ENCODE peak calls at places on chromosome 19, in four cellular contexts. M is aorta, D is mesendoderm, X is lower lobe of right lung. A is an unnamed sample. For H3K4me1, the result is how much of the 10 kb centered on the place peaks cover.

GRCh38 chr19:29687897-29688728 is 22.9 kb downstream of the PLEKHF1 start:
- DNase-seq in M (no peak), D (no peak), X (no peak), A (no peak)

GRCh38 chr19:57437931-57438330 is 2.8 kb downstream of the ZNF749 start:
- DNase-seq in M (no peak), D (no peak), X (no peak), A (no peak)

GRCh38 chr19:55619264-55619663 is 5.1 kb downstream of the ZNF784 start:
- DNase-seq in M (no peak), D (no peak), X (no peak), A (no peak)

GRCh38 chr19:8505680-8506401 is 3.4 kb upstream of the PRAM1 start:
- DNase-seq in M (peak), D (peak), X (peak), A (peak)

GRCh38 chr19:14418743-14419037 is 451 bp downstream of the DDX39A start:
- DNase-seq in M (no peak), D (no peak), X (no peak), A (no peak)

GRCh38 chr19:12924621-12925310 is 5.7 kb upstream of the SYCE2 start:
- DNase-seq in M (no peak), D (no peak), X (no peak), A (no peak)

GRCh38 chr19:19485998-19486290 is 29.4 kb downstream of the TSSK6 start:
- DNase-seq in M (no peak), D (no peak), X (no peak), A (no peak)

GRCh38 chr19:29896790-29897189 is 45.2 kb upstream of the URI1 start:
- DNase-seq in M (no peak), D (no peak), X (no peak), A (no peak)

GRCh38 chr19:33393286-33394005 is 19.9 kb downstream of the CEBPG start:
- DNase-seq in M (peak), D (no peak), X (peak), A (no peak)

GRCh38 chr19:2099054-2099501 is 2.4 kb downstream of the IZUMO4 start:
- DNase-seq in M (no peak), D (no peak), X (no peak), A (no peak)

GRCh38 chr19:2101417-2102335 is 5.0 kb downstream of the IZUMO4 start:
- DNase-seq in M (no peak), D (no peak), X (no peak), A (no peak)

GRCh38 chr19:2100719-2101061 is 4.0 kb downstream of the IZUMO4 start:
- DNase-seq in M (no peak), D (no peak), X (no peak), A (no peak)

GRCh38 chr19:2097330-2098327 is 914 bp downstream of the IZUMO4 start:
- DNase-seq in M (peak), D (no peak), X (no peak), A (no peak)

DNA sequence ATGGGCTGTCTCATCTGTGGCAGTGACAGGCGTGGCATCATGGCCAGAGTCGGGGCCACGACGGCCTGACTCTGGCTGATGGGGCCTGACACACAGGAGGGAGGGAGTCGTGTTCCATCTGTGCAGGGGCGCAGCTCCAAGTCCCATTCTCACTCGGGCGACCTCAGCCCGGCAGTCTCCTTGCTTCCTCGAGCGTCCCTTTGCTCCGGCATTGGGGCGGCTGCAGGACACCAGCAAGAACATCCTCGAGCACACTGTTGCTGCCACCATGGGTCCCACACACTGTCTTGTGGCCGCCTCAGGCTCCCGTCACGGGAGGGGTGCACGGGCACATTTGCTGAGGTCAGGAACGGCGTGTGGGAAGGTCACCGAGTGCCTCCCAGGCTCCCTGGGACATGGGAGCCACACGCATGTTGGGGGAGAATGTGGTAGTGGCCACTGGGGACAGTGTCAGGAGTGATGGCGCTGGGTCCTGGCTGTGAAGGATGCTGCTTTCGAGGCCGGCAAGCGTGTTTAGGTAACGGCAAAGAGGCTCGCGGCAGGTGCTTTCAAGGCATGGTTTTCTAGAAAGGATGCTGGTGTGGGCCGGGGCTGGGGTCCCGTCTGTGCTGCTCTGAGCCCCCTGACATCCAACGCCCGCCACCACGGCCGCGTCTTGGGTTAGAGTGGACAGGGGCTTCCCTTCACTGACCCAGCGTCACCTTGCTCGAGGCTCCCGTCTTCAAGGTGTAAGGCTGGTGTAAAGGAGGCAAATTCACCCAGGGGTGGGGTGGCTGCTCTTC is 3.4 kb downstream of the IZUMO4 start:
- DNase-seq in M (no peak), D (no peak), X (no peak), A (no peak)
- H3K4me3 ChIP-seq in M (no peak), D (no peak), X (no peak), A (no peak)

DNA sequence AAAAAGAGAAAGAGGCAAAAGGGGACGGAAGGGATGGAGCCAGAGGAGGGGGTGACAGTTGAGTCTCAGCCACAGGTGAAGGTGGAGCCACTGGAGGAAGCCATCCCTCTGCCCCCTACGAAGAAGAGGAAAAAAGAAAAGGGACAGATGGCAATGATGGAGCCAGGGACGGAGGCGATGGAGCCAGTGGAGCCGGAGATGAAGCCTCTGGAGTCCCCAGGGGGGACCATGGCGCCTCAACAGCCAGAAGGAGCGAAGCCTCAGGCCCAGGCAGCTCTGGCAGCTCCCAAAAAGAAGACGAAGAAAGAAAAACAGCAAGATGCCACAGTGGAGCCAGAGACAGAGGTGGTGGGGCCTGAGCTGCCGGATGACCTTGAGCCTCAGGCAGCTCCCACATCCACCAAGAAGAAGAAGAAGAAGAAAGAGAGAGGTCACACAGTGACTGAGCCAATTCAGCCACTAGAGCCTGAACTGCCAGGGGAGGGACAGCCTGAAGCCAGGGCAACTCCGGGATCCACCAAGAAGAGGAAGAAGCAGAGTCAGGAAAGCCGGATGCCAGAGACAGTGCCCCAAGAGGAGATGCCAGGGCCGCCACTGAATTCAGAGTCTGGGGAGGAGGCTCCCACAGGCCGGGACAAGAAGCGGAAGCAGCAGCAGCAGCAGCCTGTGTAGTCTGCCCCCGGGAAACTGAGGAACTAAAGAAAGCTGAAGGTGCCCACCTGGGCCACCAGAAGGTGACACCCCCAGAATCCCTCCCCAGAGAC is 2.6 kb downstream of the POLR1G start:
- DNase-seq in M (no peak), D (no peak), X (no peak), A (no peak)
- H3K4me1 ChIP-seq in M (under half), D (under half), X (under half), A (under half)

DNA sequence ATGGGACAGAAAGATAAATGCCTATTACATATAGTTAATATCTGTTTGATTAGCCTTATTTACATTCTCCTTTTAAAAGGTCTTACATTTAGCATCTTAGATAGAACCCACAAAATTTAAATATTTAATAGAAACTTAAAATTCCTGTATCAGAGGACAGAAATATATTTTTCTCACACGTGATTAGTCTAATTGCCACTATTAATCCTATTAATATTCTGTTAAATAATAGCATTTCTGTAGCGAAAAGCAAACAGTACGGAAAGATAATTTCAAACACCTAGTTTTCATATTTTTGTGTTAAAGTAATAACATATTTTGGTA is 380 bp upstream of the ZNF30 start:
- DNase-seq in M (no peak), D (no peak), X (no peak), A (no peak)
- H3K4me3 ChIP-seq in M (no peak), D (no peak), X (peak), A (no peak)

DNA sequence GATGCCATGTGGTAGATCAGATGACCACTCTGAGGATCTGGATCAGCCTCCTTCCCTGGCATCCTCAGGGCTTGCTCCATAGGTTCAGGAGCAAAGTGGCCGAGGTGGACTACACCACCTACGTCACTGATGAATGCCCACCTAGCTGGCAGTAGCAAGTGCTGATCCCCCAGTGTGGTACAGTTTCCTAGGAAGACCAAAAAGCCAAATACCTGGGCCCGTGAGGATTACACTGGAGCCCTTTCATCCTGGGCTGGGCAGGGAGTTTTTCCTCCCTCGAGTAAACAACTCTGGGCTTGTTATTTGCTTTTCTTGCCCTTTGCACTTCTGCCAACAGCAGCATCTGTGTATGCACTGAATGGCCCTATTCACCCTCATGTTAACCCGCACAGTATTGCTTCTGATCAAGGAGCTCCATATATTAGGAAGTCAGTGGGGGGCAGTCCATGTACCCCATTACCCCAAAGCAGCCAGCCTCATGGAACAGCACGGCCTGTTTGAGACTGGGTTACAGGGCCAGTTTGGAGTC is 3.3 kb upstream of the MYADM start:
- DNase-seq in M (no peak), D (no peak), X (no peak), A (peak)
- H3K4me1 ChIP-seq in M (under half), D (under half), X (under half), A (under half)